ENCODE peak calls at places on chromosomes 1 and 21, in nine cellular contexts. I, U, B, V, K, O, H, D and E are unnamed samples.

GRCh38 chr21:16992448-16992847 is 520.4 kb upstream of the CXADR start:
- DNase-seq in V (no peak), U (no peak), H (no peak), O (no peak), D (no peak), K (no peak), B (peak; percentile 5), I (no peak), E (no peak)

GRCh38 chr1:205963352-205963751 is 20.1 kb upstream of the SLC26A9 start:
- DNase-seq in K (peak; percentile 73), V (peak; percentile 82), H (no peak), I (no peak), B (peak; percentile 94), D (peak; percentile 33), U (peak; percentile 22), O (no peak), E (peak; percentile 13)

GRCh38 chr1:7042322-7043231 is 257.3 kb downstream of the CAMTA1 start:
- DNase-seq in I (no peak), K (peak; percentile 46), B (peak; percentile 24), U (peak; percentile 58), V (peak; percentile 29), O (peak; percentile 79), D (peak; percentile 27), H (no peak), E (no peak)

GRCh38 chr21:45010096-45010495 is 64.3 kb upstream of the ADARB1 start:
- DNase-seq in O (no peak), I (no peak), U (peak; percentile 16), B (no peak), D (no peak), H (no peak), V (no peak), K (no peak), E (peak; percentile 91)

GRCh38 chr1:229209816-229210215 is 61.1 kb upstream of the RAB4A start:
- DNase-seq in B (no peak), K (peak; percentile 99), U (no peak), O (no peak), V (no peak), D (peak; percentile 99), H (no peak), I (no peak), E (peak; percentile 85)

GRCh38 chr1:53176452-53177344 is 19.9 kb upstream of the CPT2 start:
- DNase-seq in D (peak; percentile 57), I (no peak), H (no peak), U (peak; percentile 91), B (no peak), V (no peak), K (peak; percentile 43), O (no peak), E (peak; percentile 13)

GRCh38 chr1:226706664-226707063 is 32.4 kb downstream of the ITPKB start:
- DNase-seq in D (no peak), B (no peak), H (no peak), V (no peak), K (no peak), O (no peak), I (no peak), U (no peak), E (no peak)

GRCh38 chr1:203173566-203173965 is 2.1 kb downstream of the MYBPH start:
- DNase-seq in O (peak; percentile 85), U (no peak), V (no peak), D (no peak), B (no peak), K (no peak), H (no peak), I (no peak), E (no peak)

GRCh38 chr1:57019240-57019805 is 53.5 kb upstream of the C8B start:
- DNase-seq in D (no peak), K (no peak), I (no peak), B (no peak), U (no peak), V (no peak), O (no peak), H (no peak), E (no peak)